ENCODE peak calls at places on chromosomes 6 and 20, in six cellular contexts. One of them, this sample, is unnamed.

GRCh38 chr6:2858678-2859324 is 17.1 kb upstream of the SERPINB1 start:
- DNase-seq in coronary artery: no peak
- DNase-seq in mucosa of descending colon: no peak
- DNase-seq in thoracic aorta: no peak
- DNase-seq in glutamatergic neuron: no peak
- DNase-seq in progenitor cell of endocrine pancreas: no peak
- DNase-seq in this sample: no peak

GRCh38 chr6:160226118-160226541 is 32.5 kb downstream of the SLC22A2 start:
- DNase-seq in thoracic aorta: no peak
- DNase-seq in coronary artery: no peak
- DNase-seq in glutamatergic neuron: no peak
- DNase-seq in mucosa of descending colon: no peak
- DNase-seq in progenitor cell of endocrine pancreas: no peak
- DNase-seq in this sample: no peak

GRCh38 chr6:53431704-53432103 is 83.0 kb upstream of the ELOVL5 start:
- DNase-seq in glutamatergic neuron: no peak
- DNase-seq in coronary artery: no peak
- DNase-seq in progenitor cell of endocrine pancreas: no peak
- DNase-seq in mucosa of descending colon: no peak
- DNase-seq in thoracic aorta: no peak
- DNase-seq in this sample: no peak

GRCh38 chr20:35866446-35867202 is 87.7 kb downstream of the SCAND1 start:
- DNase-seq in thoracic aorta: no peak
- DNase-seq in progenitor cell of endocrine pancreas: no peak
- DNase-seq in mucosa of descending colon: no peak
- DNase-seq in glutamatergic neuron: no peak
- DNase-seq in coronary artery: no peak
- DNase-seq in this sample: no peak

GRCh38 chr6:113009682-113010081 is 662.6 kb downstream of the RFPL4B start:
- DNase-seq in mucosa of descending colon: no peak
- DNase-seq in progenitor cell of endocrine pancreas: no peak
- DNase-seq in coronary artery: no peak
- DNase-seq in glutamatergic neuron: no peak
- DNase-seq in thoracic aorta: no peak
- DNase-seq in this sample: no peak

GRCh38 chr20:25527949-25528348 is 57.4 kb downstream of the NINL start:
- DNase-seq in thoracic aorta: no peak
- DNase-seq in coronary artery: no peak
- DNase-seq in progenitor cell of endocrine pancreas: no peak
- DNase-seq in mucosa of descending colon: no peak
- DNase-seq in glutamatergic neuron: no peak
- DNase-seq in this sample: no peak

GRCh38 chr6:14286144-14286543 is 168.6 kb downstream of the CD83 start:
- DNase-seq in mucosa of descending colon: no peak
- DNase-seq in progenitor cell of endocrine pancreas: no peak
- DNase-seq in thoracic aorta: no peak
- DNase-seq in glutamatergic neuron: no peak
- DNase-seq in coronary artery: no peak
- DNase-seq in this sample: no peak

GRCh38 chr6:90184334-90185298 is 112.0 kb downstream of the BACH2 start:
- DNase-seq in mucosa of descending colon: no peak
- DNase-seq in progenitor cell of endocrine pancreas: no peak
- DNase-seq in glutamatergic neuron: no peak
- DNase-seq in thoracic aorta: no peak
- DNase-seq in coronary artery: no peak
- DNase-seq in this sample: no peak

GRCh38 chr6:5537967-5538366 is 276.7 kb downstream of the FARS2 start:
- DNase-seq in glutamatergic neuron: no peak
- DNase-seq in mucosa of descending colon: no peak
- DNase-seq in thoracic aorta: no peak
- DNase-seq in coronary artery: no peak
- DNase-seq in progenitor cell of endocrine pancreas: no peak
- DNase-seq in this sample: no peak

GRCh38 chr6:37630281-37630799 is 67.3 kb downstream of the MDGA1 start:
- DNase-seq in coronary artery: no peak
- DNase-seq in thoracic aorta: peak; percentile 30
- DNase-seq in mucosa of descending colon: no peak
- DNase-seq in glutamatergic neuron: no peak
- DNase-seq in progenitor cell of endocrine pancreas: no peak
- DNase-seq in this sample: no peak

GRCh38 chr6:26020983-26021349 is 58.4 kb downstream of the TRIM38 start:
- DNase-seq in progenitor cell of endocrine pancreas: peak; percentile 28
- DNase-seq in thoracic aorta: no peak
- DNase-seq in coronary artery: peak; percentile 87
- DNase-seq in glutamatergic neuron: peak; percentile 61
- DNase-seq in mucosa of descending colon: peak; percentile 77
- DNase-seq in this sample: no peak

GRCh38 chr6:106872044-106872443 is 102.5 kb downstream of the CD24 start:
- DNase-seq in thoracic aorta: no peak
- DNase-seq in progenitor cell of endocrine pancreas: no peak
- DNase-seq in glutamatergic neuron: no peak
- DNase-seq in mucosa of descending colon: no peak
- DNase-seq in coronary artery: no peak
- DNase-seq in this sample: no peak

GRCh38 chr20:57996465-57996864 is 232.0 kb downstream of the ANKRD60 start:
- DNase-seq in coronary artery: no peak
- DNase-seq in progenitor cell of endocrine pancreas: no peak
- DNase-seq in mucosa of descending colon: no peak
- DNase-seq in glutamatergic neuron: no peak
- DNase-seq in thoracic aorta: no peak
- DNase-seq in this sample: no peak

GRCh38 chr6:17721671-17722070 is 14.9 kb upstream of the NUP153 start:
- DNase-seq in thoracic aorta: no peak
- DNase-seq in coronary artery: no peak
- DNase-seq in mucosa of descending colon: no peak
- DNase-seq in glutamatergic neuron: no peak
- DNase-seq in progenitor cell of endocrine pancreas: no peak
- DNase-seq in this sample: no peak

GRCh38 chr6:93418448-93419303 is 683 bp downstream of the EPHA7 start:
- DNase-seq in coronary artery: no peak
- DNase-seq in mucosa of descending colon: peak; percentile 40
- DNase-seq in thoracic aorta: no peak
- DNase-seq in progenitor cell of endocrine pancreas: peak; percentile 53
- DNase-seq in glutamatergic neuron: peak; percentile 80
- DNase-seq in this sample: peak; percentile 30

GRCh38 chr6:36120979-36121706 is 9.2 kb upstream of the MAPK13 start:
- DNase-seq in thoracic aorta: no peak
- DNase-seq in progenitor cell of endocrine pancreas: no peak
- DNase-seq in coronary artery: no peak
- DNase-seq in mucosa of descending colon: peak; percentile 85
- DNase-seq in glutamatergic neuron: no peak
- DNase-seq in this sample: peak; percentile 40

GRCh38 chr6:52724041-52724405 is 39.3 kb downstream of the GSTA2 start:
- DNase-seq in mucosa of descending colon: no peak
- DNase-seq in coronary artery: no peak
- DNase-seq in thoracic aorta: no peak
- DNase-seq in progenitor cell of endocrine pancreas: no peak
- DNase-seq in glutamatergic neuron: no peak
- DNase-seq in this sample: no peak

GRCh38 chr20:63129376-63129965 is 86.5 kb downstream of the YTHDF1 start:
- DNase-seq in coronary artery: no peak
- DNase-seq in thoracic aorta: no peak
- DNase-seq in progenitor cell of endocrine pancreas: no peak
- DNase-seq in glutamatergic neuron: peak; percentile 7
- DNase-seq in mucosa of descending colon: peak; percentile 4
- DNase-seq in this sample: no peak

GRCh38 chr6:163724196-163724595 is 309.7 kb downstream of the QKI start:
- DNase-seq in thoracic aorta: no peak
- DNase-seq in coronary artery: no peak
- DNase-seq in mucosa of descending colon: no peak
- DNase-seq in progenitor cell of endocrine pancreas: no peak
- DNase-seq in glutamatergic neuron: no peak
- DNase-seq in this sample: no peak

GRCh38 chr6:13908955-13909381 is 15.8 kb upstream of the RNF182 start:
- DNase-seq in mucosa of descending colon: no peak
- DNase-seq in glutamatergic neuron: peak; percentile 24
- DNase-seq in coronary artery: no peak
- DNase-seq in thoracic aorta: no peak
- DNase-seq in progenitor cell of endocrine pancreas: peak; percentile 18
- DNase-seq in this sample: peak; percentile 73

GRCh38 chr20:33981964-33982363 is 11.7 kb upstream of the RALY start:
- DNase-seq in thoracic aorta: no peak
- DNase-seq in progenitor cell of endocrine pancreas: no peak
- DNase-seq in glutamatergic neuron: no peak
- DNase-seq in mucosa of descending colon: no peak
- DNase-seq in coronary artery: no peak
- DNase-seq in this sample: no peak

GRCh38 chr20:58741384-58741783 is 48.8 kb downstream of the NPEPL1 start:
- DNase-seq in progenitor cell of endocrine pancreas: no peak
- DNase-seq in coronary artery: no peak
- DNase-seq in mucosa of descending colon: no peak
- DNase-seq in glutamatergic neuron: no peak
- DNase-seq in thoracic aorta: no peak
- DNase-seq in this sample: no peak

GRCh38 chr20:14444106-14444505 is 106.7 kb upstream of the FLRT3 start:
- DNase-seq in coronary artery: no peak
- DNase-seq in progenitor cell of endocrine pancreas: no peak
- DNase-seq in glutamatergic neuron: no peak
- DNase-seq in thoracic aorta: no peak
- DNase-seq in mucosa of descending colon: no peak
- DNase-seq in this sample: no peak

GRCh38 chr6:163369628-163370365 is 44.7 kb upstream of the QKI start:
- DNase-seq in coronary artery: no peak
- DNase-seq in glutamatergic neuron: no peak
- DNase-seq in mucosa of descending colon: no peak
- DNase-seq in thoracic aorta: no peak
- DNase-seq in progenitor cell of endocrine pancreas: no peak
- DNase-seq in this sample: no peak

GRCh38 chr20:16124491-16124890 is 448.8 kb downstream of the KIF16B start:
- DNase-seq in glutamatergic neuron: no peak
- DNase-seq in coronary artery: no peak
- DNase-seq in thoracic aorta: no peak
- DNase-seq in progenitor cell of endocrine pancreas: no peak
- DNase-seq in mucosa of descending colon: no peak
- DNase-seq in this sample: no peak

GRCh38 chr6:168716581-168716980 is 275.6 kb downstream of the SMOC2 start:
- DNase-seq in progenitor cell of endocrine pancreas: no peak
- DNase-seq in coronary artery: peak; percentile 58
- DNase-seq in thoracic aorta: no peak
- DNase-seq in glutamatergic neuron: no peak
- DNase-seq in mucosa of descending colon: no peak
- DNase-seq in this sample: no peak

GRCh38 chr6:31621991-31622390 is 1.5 kb downstream of the PRRC2A start:
- DNase-seq in thoracic aorta: no peak
- DNase-seq in glutamatergic neuron: no peak
- DNase-seq in progenitor cell of endocrine pancreas: no peak
- DNase-seq in mucosa of descending colon: no peak
- DNase-seq in coronary artery: no peak
- DNase-seq in this sample: no peak

GRCh38 chr6:170210026-170210390 is 80.9 kb downstream of the DLL1 start:
- DNase-seq in mucosa of descending colon: no peak
- DNase-seq in glutamatergic neuron: no peak
- DNase-seq in progenitor cell of endocrine pancreas: no peak
- DNase-seq in coronary artery: no peak
- DNase-seq in thoracic aorta: no peak
- DNase-seq in this sample: no peak

GRCh38 chr20:4006640-4007039 is 8.7 kb downstream of the RNF24 start:
- DNase-seq in thoracic aorta: peak; percentile 40
- DNase-seq in glutamatergic neuron: peak; percentile 51
- DNase-seq in progenitor cell of endocrine pancreas: no peak
- DNase-seq in mucosa of descending colon: no peak
- DNase-seq in coronary artery: peak; percentile 79
- DNase-seq in this sample: no peak

GRCh38 chr6:87588756-87589407 is 905 bp downstream of the RARS2 start:
- DNase-seq in progenitor cell of endocrine pancreas: no peak
- DNase-seq in glutamatergic neuron: no peak
- DNase-seq in coronary artery: no peak
- DNase-seq in thoracic aorta: no peak
- DNase-seq in mucosa of descending colon: no peak
- DNase-seq in this sample: no peak

DNA sequence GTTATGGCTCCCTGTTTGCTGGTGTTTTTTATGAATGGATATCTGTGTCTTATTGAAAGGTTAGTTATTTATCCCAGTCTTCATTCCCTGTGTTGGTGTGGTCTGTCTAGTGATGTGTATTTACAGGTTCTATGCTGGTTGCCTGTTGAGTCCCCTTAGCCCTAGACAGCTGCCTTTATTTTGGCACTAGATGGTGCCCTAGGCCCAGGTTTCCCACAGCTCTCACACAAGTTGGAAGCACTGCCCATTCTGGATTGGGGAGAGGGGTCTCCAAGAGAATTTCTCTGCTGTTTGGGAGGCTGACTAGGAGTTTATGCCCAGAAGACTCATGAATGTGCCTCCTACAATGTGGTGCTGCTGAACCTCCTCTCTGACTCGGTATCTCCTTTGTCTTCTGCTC is 12.4 kb downstream of the GRM1 start:
- DNase-seq in progenitor cell of endocrine pancreas: no peak
- DNase-seq in mucosa of descending colon: no peak
- DNase-seq in glutamatergic neuron: peak; percentile 50
- DNase-seq in thoracic aorta: no peak
- DNase-seq in coronary artery: no peak
- DNase-seq in this sample: no peak
- TF ChIP-seq CTCF in progenitor cell of endocrine pancreas: peak; percentile 60
- TF ChIP-seq CTCF in mucosa of descending colon: no peak
- TF ChIP-seq CTCF in glutamatergic neuron: peak; percentile 7
- TF ChIP-seq CTCF in thoracic aorta: no peak
- TF ChIP-seq CTCF in coronary artery: no peak
- TF ChIP-seq CTCF in this sample: no peak

DNA sequence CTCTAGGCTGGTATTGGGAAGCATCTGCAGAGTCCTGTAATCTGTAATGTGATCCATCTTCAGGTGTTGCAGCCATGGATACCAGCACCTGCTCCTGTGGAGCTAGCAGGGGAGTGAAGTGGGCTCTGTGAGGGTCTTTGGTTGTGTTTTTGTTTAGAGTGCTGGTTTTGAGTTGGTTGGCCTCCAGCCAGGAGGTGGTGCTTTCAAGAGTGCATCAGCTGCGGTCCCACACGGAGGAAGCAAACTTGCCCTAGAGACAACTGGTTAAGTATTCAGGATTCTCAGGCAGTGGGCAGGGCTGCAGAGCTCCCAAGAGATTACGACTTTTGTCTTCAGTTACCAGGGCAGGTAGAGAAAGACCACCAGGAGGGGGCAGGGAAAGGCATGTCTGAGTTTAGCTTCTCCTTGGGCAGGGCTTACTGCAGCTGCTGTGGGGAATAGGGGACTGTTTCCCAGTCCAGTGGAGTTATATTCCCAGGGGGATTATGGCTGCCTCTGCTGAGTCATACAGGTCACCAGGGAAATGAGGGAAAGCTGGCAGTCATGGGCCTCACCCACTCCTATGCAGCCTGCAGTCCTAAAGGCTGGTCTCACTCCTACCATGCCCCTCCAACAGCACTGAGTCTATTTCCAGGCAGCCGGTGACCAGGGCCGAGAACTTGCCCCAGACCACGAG is 64.4 kb downstream of the TTI1 start:
- DNase-seq in progenitor cell of endocrine pancreas: no peak
- DNase-seq in coronary artery: no peak
- DNase-seq in mucosa of descending colon: no peak
- DNase-seq in thoracic aorta: no peak
- DNase-seq in glutamatergic neuron: no peak
- DNase-seq in this sample: no peak
- TF ChIP-seq CTCF in progenitor cell of endocrine pancreas: no peak
- TF ChIP-seq CTCF in coronary artery: no peak
- TF ChIP-seq CTCF in mucosa of descending colon: no peak
- TF ChIP-seq CTCF in thoracic aorta: no peak
- TF ChIP-seq CTCF in glutamatergic neuron: no peak
- TF ChIP-seq CTCF in this sample: no peak

GRCh38 chr6:68468244-68468884 is 166.7 kb upstream of the ADGRB3 start:
- DNase-seq in progenitor cell of endocrine pancreas: no peak
- DNase-seq in coronary artery: no peak
- DNase-seq in thoracic aorta: no peak
- DNase-seq in mucosa of descending colon: no peak
- DNase-seq in glutamatergic neuron: peak; percentile 23
- DNase-seq in this sample: no peak
- TF ChIP-seq CTCF in progenitor cell of endocrine pancreas: peak; percentile 49
- TF ChIP-seq CTCF in coronary artery: no peak
- TF ChIP-seq CTCF in thoracic aorta: no peak
- TF ChIP-seq CTCF in mucosa of descending colon: no peak
- TF ChIP-seq CTCF in glutamatergic neuron: no peak
- TF ChIP-seq CTCF in this sample: no peak

GRCh38 chr20:43840382-43841070 is 74.1 kb upstream of the TOX2 start:
- DNase-seq in coronary artery: no peak
- DNase-seq in glutamatergic neuron: peak; percentile 31
- DNase-seq in thoracic aorta: no peak
- DNase-seq in mucosa of descending colon: no peak
- DNase-seq in progenitor cell of endocrine pancreas: no peak
- DNase-seq in this sample: peak; percentile 80
- TF ChIP-seq CTCF in coronary artery: no peak
- TF ChIP-seq CTCF in glutamatergic neuron: no peak
- TF ChIP-seq CTCF in thoracic aorta: peak; percentile 26
- TF ChIP-seq CTCF in mucosa of descending colon: no peak
- TF ChIP-seq CTCF in progenitor cell of endocrine pancreas: peak; percentile 27
- TF ChIP-seq CTCF in this sample: peak; percentile 28